ENCODE peak calls at places on chromosomes 4 and X, in four cellular contexts. S is SK-N-SH, A is hepatocyte, B is astrocyte. L is an unnamed sample. For H4K20me1, the result is how much of the 10 kb centered on the place peaks cover.

GRCh38 chr4:17111959-17112659 is 213.7 kb upstream of the LDB2 start:
- DNase-seq in B (no peak), A (peak), S (peak), L (no peak)

GRCh38 chr4:55742655-55743191 is 76.9 kb upstream of the EXOC1L start:
- DNase-seq in A (peak), B (peak), S (peak), L (no peak)

GRCh38 chr4:141711211-141711610 is 74.8 kb downstream of the IL15 start:
- DNase-seq in S (no peak), B (peak), A (peak), L (no peak)

GRCh38 chrX:13376857-13377441 is 57.1 kb upstream of the ATXN3L start:
- DNase-seq in A (peak), S (peak), B (peak), L (peak)

GRCh38 chr4:153222790-153223417 is 18.7 kb downstream of the TRIM2 start:
- DNase-seq in S (peak), B (no peak), A (peak), L (peak)

GRCh38 chr4:114081783-114082182 is 102.3 kb upstream of the ARSJ start:
- DNase-seq in B (no peak), S (no peak), A (no peak), L (no peak)

GRCh38 chrX:19964017-19964710 is 26.7 kb downstream of the BCLAF3 start:
- DNase-seq in B (no peak), A (no peak), S (no peak), L (no peak)

GRCh38 chr4:178387756-178388155 is 945.5 kb upstream of the AGA start:
- DNase-seq in B (no peak), A (no peak), S (no peak), L (no peak)

GRCh38 chrX:9885150-9885549 is 82.0 kb upstream of the CLDN34 start:
- DNase-seq in B (peak), S (peak), A (peak), L (peak)

GRCh38 chr4:159837071-159837470 is 734.2 kb downstream of the RAPGEF2 start:
- DNase-seq in A (no peak), B (no peak), S (no peak), L (no peak)

GRCh38 chrX:1283093-1283492 is 14.5 kb downstream of the CSF2RA start:
- DNase-seq in S (no peak), A (no peak), B (no peak), L (no peak)

GRCh38 chr4:74715731-74716435 is 78.4 kb downstream of the BTC start:
- DNase-seq in B (no peak), S (no peak), A (no peak), L (no peak)

GRCh38 chr4:14646831-14647230 is 355.4 kb upstream of the CPEB2 start:
- DNase-seq in A (no peak), B (peak), S (no peak), L (peak)

GRCh38 chrX:16870861-16871584 is 861 bp upstream of the RBBP7 start:
- DNase-seq in B (no peak), A (peak), S (peak), L (no peak)

GRCh38 chrX:16869393-16870094 is 618 bp downstream of the RBBP7 start:
- DNase-seq in B (no peak), S (peak), A (peak), L (peak)

GRCh38 chrX:16870095-16870860 is at the start of gene RBBP7:
- DNase-seq in S (peak), A (peak), B (peak), L (peak)

GRCh38 chrX:16867947-16868346 is 2.2 kb downstream of the RBBP7 start:
- DNase-seq in S (no peak), A (no peak), B (no peak), L (no peak)

GRCh38 chrX:16868920-16869319 is 1.2 kb downstream of the RBBP7 start:
- DNase-seq in B (no peak), S (no peak), A (no peak), L (no peak)
- H3K4me2 ChIP-seq in B (peak), S (peak), A (peak), L (peak)

GRCh38 chr4:151207868-151208267 is 69.1 kb upstream of the PRSS48 start:
- DNase-seq in B (no peak), S (no peak), A (no peak), L (no peak)

GRCh38 chr4:151205722-151206121 is 71.2 kb upstream of the PRSS48 start:
- DNase-seq in A (no peak), B (no peak), S (no peak), L (no peak)

GRCh38 chr4:151204925-151205524 is 71.9 kb upstream of the PRSS48 start:
- DNase-seq in A (peak), S (no peak), B (no peak), L (no peak)

GRCh38 chr4:151206241-151207005 is 70.5 kb upstream of the PRSS48 start:
- DNase-seq in B (no peak), A (no peak), S (no peak), L (no peak)

DNA sequence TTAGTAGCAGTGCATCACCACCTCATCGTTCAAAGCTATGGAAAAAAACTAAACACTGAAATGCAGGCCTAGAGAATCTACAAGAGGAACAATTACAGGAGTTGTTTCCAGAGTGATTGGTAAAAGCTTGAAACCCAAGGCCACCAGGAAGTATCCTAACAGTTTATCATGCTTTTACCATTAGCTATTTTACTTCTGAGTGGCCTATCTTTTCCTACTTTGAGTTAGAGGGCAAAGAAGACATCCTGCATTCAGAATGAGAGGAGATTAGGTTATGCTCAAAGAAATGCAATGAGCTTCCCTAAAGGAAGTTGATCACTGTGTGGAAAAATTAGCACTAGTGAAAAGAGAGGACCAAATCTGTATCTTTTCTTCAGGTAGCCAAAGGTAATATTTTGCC is 69.8 kb upstream of the PRSS48 start:
- DNase-seq in S (no peak), A (no peak), B (no peak), L (no peak)
- H2AFZ ChIP-seq in S (no peak), A (no peak), B (no peak), L (no peak)

GRCh38 chr4:118829107-118829506 is 6.8 kb downstream of the SEC24D start:
- DNase-seq in A (no peak), B (no peak), S (no peak), L (no peak)

GRCh38 chr4:118823471-118823870 is 12.5 kb downstream of the SEC24D start:
- DNase-seq in A (no peak), S (no peak), B (no peak), L (no peak)

GRCh38 chr4:118824141-118824540 is 11.8 kb downstream of the SEC24D start:
- DNase-seq in B (no peak), A (no peak), S (no peak), L (no peak)

GRCh38 chr4:118826723-118827444 is 9.0 kb downstream of the SEC24D start:
- DNase-seq in A (no peak), B (no peak), S (no peak), L (no peak)

GRCh38 chr4:118825799-118826198 is 10.1 kb downstream of the SEC24D start:
- DNase-seq in S (no peak), A (no peak), B (no peak), L (no peak)
- H4K20me1 ChIP-seq in S (half or more), A (half or more), B (half or more), L (half or more)

DNA sequence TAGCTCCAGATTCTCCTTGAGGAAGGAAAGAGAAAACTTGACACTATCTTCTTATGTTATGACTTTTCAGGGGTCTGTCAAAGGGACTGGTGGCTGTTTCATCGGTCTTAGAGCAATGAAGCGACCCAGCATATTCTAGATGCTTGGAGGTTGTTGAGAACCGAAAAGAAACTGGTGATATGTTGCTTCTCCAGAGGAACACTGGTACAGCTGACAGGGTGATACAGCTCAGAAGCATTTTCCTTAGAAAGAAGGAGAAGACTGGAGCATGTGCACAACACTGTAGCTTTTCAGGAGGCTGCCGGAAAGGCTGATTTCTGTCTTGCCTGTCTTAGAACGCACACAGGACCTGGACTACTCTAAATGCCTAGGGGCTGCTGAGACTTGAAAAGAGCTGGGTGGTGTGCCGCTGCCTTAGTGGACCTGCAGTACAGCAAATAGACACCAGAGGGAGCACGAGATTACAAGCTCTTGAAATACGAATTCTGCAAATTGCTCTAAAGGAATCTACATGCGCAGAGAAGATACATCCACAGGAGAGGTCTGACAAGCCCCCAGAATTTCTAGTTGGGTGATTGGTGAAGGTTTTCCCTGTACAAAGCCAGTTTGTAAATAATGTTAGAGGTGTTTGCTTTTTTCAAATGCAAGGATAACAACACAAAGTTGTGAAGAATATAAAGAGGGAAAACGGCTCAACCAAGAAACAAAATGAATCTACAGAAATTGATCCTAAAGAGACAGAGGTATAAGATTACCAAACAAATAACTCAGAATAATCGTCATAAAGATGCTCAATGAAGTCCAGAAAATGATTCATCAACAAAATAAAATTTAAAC is 223.1 kb upstream of the DMD start:
- DNase-seq in S (peak), A (peak), B (peak), L (no peak)
- H3K4me2 ChIP-seq in S (no peak), A (no peak), B (no peak), L (no peak)

GRCh38 chr4:138772366-138772765 is 243.2 kb upstream of the NOCT start:
- DNase-seq in S (no peak), B (no peak), A (no peak), L (no peak)
- H2AFZ ChIP-seq in S (no peak), B (no peak), A (no peak), L (no peak)

GRCh38 chr4:917992-918391 is 14.1 kb downstream of the GAK start:
- DNase-seq in B (no peak), A (no peak), S (peak), L (no peak)
- H4K20me1 ChIP-seq in B (half or more), A (half or more), S (half or more), L (half or more)